ENCODE peak calls at places on chromosome 11, in six cellular contexts. D is Caco-2, M is SK-N-SH, Y is progenitor cell of endocrine pancreas, V is B cell, H is GM13977. U is an unnamed sample.

GRCh38 chr11:122871302-122871701 is 11.3 kb upstream of the JHY start:
- DNase-seq in H (no peak), M (peak), V (no peak), D (no peak), Y (no peak), U (no peak)

GRCh38 chr11:40241524-40242037 is 1217.9 kb downstream of the LRRC4C start:
- DNase-seq in Y (no peak), H (peak), D (no peak), M (no peak), V (no peak), U (no peak)

GRCh38 chr11:119091083-119091650 is 6.5 kb downstream of the HMBS start:
- DNase-seq in D (no peak), Y (no peak), H (no peak), V (no peak), M (no peak), U (no peak)

GRCh38 chr11:132106336-132106982 is 736.0 kb downstream of the NTM start:
- DNase-seq in H (no peak), M (no peak), Y (no peak), D (no peak), V (no peak), U (no peak)

GRCh38 chr11:92528051-92528450 is 303.4 kb downstream of the FAT3 start:
- DNase-seq in M (no peak), Y (no peak), V (no peak), D (no peak), H (no peak), U (no peak)

GRCh38 chr11:93686812-93687211 is 25.3 kb downstream of the CEP295 start:
- DNase-seq in V (no peak), D (no peak), Y (no peak), H (no peak), M (no peak), U (no peak)

GRCh38 chr11:125410091-125410490 is 86.0 kb downstream of the FEZ1 start:
- DNase-seq in H (no peak), D (no peak), Y (no peak), V (no peak), M (peak), U (no peak)

GRCh38 chr11:8871283-8871775 is 39.7 kb upstream of the AKIP1 start:
- DNase-seq in M (peak), H (no peak), V (no peak), D (peak), Y (no peak), U (no peak)

GRCh38 chr11:122355968-122356367 is 240.0 kb upstream of the BLID start:
- DNase-seq in M (no peak), Y (no peak), V (no peak), H (no peak), D (no peak), U (no peak)

DNA sequence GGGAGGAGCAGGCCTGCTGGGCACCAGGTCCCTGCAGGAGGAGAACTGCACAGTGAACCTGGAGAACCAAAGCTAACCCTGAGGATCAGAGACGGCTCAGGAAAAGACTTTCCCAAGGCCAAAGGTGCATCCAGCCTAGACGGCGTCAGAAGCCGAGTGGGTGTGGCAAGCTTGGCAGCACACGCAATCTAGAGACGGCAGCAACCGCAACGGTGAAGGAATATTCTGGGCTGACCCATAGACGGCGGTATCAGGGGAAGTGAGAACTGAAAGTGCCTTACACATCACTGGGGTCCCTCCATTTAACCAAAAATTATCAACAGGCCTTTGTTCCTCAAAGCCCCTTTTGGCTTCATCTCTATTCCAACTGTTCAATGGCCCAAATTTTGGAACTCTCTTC is 26.2 kb downstream of the SPATA19 start:
- DNase-seq in Y (no peak), V (no peak), H (no peak), M (no peak), D (no peak), U (no peak)
- TF ChIP-seq CTCF in Y (no peak), V (no peak), H (no peak), M (no peak), D (no peak), U (no peak)

DNA sequence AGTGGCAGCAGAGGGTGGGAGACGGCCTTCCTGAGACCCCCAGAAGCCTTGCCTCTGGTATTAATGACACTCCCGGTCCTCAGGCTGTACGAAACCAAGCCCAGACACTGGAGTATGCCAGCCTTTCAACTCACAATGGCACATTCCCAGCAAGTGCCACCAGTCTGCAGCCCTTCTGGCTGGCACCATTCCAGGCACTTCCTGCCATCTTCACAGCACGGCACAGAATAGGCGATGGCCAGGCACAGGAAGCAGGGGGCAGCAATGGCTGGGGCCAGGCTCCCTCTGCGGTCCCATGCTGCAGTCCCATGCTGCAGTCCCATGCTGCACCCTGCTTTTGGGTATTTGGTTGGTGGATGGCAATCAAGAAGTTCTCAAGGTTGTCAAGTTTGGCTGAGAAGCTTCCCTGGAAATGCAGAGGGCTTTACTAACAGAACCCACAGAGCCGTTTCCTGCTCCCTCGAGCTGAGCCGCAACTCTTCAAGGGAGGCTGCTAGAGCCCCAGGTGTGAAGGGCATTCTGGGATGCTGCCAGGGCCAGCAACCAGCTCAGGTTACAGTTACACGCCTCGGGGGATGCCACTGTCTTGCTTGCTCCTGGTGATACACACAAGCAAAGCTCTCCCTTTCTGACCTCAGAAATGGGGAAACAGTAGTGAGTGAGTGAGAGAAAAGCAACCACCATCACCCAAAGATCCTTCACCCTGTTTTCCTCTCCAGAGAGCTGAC is 23.8 kb downstream of the LRFN4 start:
- DNase-seq in Y (no peak), M (peak), H (no peak), D (no peak), V (no peak), U (no peak)
- TF ChIP-seq CTCF in Y (no peak), M (no peak), H (no peak), D (no peak), V (no peak), U (no peak)

GRCh38 chr11:28083118-28083517 is 24.8 kb downstream of the KIF18A start:
- DNase-seq in H (no peak), D (no peak), V (no peak), Y (no peak), M (no peak), U (no peak)

GRCh38 chr11:28072321-28072720 is 35.6 kb downstream of the KIF18A start:
- DNase-seq in Y (no peak), D (no peak), H (no peak), V (no peak), M (no peak), U (no peak)

GRCh38 chr11:28077524-28077923 is 30.4 kb downstream of the KIF18A start:
- DNase-seq in V (no peak), M (no peak), H (no peak), D (no peak), Y (no peak), U (no peak)
- TF ChIP-seq CTCF in V (no peak), M (no peak), H (no peak), D (no peak), Y (no peak), U (no peak)

GRCh38 chr11:57335023-57335342 is 709 bp downstream of the SSRP1 start:
- DNase-seq in H (no peak), M (no peak), D (no peak), Y (no peak), V (no peak), U (no peak)
- TF ChIP-seq CTCF in H (no peak), M (no peak), D (no peak), Y (no peak), V (no peak), U (no peak)

GRCh38 chr11:76698321-76699043 is 27.9 kb upstream of the LRRC32 start:
- DNase-seq in M (no peak), Y (no peak), H (no peak), D (peak), V (no peak), U (no peak)
- TF ChIP-seq CTCF in M (peak), Y (peak), H (peak), D (peak), V (no peak), U (peak)

DNA sequence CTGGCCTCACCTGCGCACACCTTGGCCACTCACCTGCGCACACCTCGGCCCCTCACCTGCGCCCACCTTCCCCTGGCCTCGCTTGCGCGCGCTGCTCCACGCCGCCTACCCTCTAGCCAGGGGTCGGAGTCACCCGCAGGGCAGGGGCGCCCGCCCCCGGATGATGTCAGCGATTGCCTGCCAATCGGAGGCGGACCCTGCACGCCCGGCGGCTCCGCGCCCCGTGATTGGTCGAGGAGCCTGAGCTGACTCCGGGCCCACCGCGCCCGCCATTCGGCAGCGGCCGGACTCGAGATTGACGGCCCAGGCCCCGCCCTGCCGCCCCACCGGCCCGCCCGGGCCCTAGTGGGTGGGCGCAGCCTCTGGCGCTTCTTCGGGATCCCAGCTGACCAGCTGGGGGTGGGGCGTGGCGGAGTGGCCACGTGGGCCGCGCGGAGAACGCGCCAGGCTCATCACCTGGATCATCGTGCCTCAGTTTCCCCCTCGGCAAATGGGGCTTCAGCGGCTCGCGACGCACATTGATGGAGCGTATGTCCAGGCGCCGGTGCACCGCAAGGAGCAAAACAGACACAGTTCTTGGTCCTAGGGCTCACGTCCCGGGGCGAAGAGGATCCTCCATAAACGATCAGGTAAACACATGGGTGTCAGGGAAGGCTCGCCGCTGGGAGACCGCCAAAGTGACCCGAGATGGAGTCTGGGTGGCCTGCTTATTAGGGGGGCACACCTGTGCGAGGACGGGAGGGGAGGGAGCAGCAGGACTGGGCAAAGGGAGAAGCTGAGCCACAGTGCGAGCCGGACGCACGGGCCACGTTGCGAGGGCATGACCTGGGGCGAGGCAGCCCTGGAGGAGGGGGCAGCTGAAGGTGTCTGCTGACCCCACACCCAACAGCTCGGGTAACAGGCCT is at the start of gene DHCR7:
- DNase-seq in M (peak), V (peak), D (peak), H (peak), Y (peak), U (peak)
- TF ChIP-seq CTCF in M (no peak), V (no peak), D (no peak), H (no peak), Y (no peak), U (no peak)

DNA sequence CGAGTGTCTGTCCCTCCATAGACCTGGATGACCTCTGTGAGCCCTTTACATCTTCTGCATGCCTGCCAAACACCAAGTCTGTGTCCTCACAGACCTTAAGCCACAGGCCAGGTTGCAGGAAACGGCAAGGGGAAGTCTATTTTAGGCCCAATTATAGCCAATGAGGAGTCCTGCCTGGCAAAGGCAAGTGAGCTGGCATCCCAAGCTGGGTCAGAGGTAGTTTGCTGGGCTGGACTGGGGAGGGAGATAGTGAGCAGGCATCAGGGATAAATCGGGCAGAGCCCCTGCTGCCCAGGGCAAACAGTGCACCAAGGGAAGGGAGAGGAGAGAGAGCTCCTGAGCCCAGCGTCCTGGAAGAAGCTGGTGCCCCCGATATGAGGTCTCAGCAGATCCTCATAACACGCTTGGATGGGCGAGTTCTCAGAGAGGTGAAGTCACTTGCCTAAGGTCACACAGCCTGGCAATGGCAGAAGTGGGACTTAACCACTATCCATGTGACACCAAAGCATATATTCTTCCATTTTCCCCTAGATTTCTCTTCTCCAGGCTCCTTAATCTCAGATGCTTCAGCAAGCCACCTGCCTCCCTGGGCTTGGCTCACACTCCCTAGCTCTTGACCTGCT is 3.7 kb upstream of the RELT start:
- DNase-seq in H (no peak), Y (no peak), D (peak), V (no peak), M (no peak), U (no peak)
- TF ChIP-seq CTCF in H (no peak), Y (no peak), D (no peak), V (no peak), M (peak), U (no peak)